ENCODE peak calls at places on chromosomes 4 and X, in six cellular contexts. J is testis, F is neural crest cell, Q is endothelial cell of umbilical vein, O is astrocyte of the cerebellum, N is fibroblast of the aortic adventitia. K is an unnamed sample.

GRCh38 chrX:71147496-71148277 is 3.0 kb downstream of the NLGN3 start:
- DNase-seq in J (no peak), F (no peak), Q (no peak), O (no peak), N (no peak), K (no peak)

GRCh38 chr4:115945026-115945425 is 831.6 kb upstream of the NDST4 start:
- DNase-seq in J (no peak), F (no peak), Q (no peak), O (no peak), N (no peak), K (no peak)

GRCh38 chr4:180134116-180134866 is 2108.9 kb upstream of the TENM3 start:
- DNase-seq in J (peak; percentile 17), F (no peak), Q (no peak), O (no peak), N (no peak), K (no peak)

GRCh38 chrX:36431819-36432218 is 512.3 kb downstream of the CFAP47 start:
- DNase-seq in J (no peak), F (no peak), Q (no peak), O (peak; percentile 38), N (no peak), K (no peak)

GRCh38 chr4:169014581-169014980 is 4.5 kb upstream of the CBR4 start:
- DNase-seq in J (no peak), F (no peak), Q (no peak), O (no peak), N (no peak), K (no peak)

GRCh38 chrX:85024044-85024443 is 20.4 kb downstream of the APOOL start:
- DNase-seq in J (no peak), F (no peak), Q (no peak), O (peak; percentile 18), N (peak; percentile 44), K (no peak)

GRCh38 chr4:4763815-4764202 is 95.7 kb upstream of the MSX1 start:
- DNase-seq in J (no peak), F (no peak), Q (no peak), O (no peak), N (no peak), K (no peak)

GRCh38 chr4:38723726-38724506 is 58.9 kb downstream of the TLR10 start:
- DNase-seq in J (no peak), F (no peak), Q (no peak), O (no peak), N (peak; percentile 46), K (no peak)

GRCh38 chr4:82744284-82744963 is 54.2 kb downstream of the SCD5 start:
- DNase-seq in J (no peak), F (no peak), Q (no peak), O (no peak), N (no peak), K (no peak)

GRCh38 chr4:124705393-124705792 is 7.1 kb downstream of the ANKRD50 start:
- DNase-seq in J (no peak), F (no peak), Q (no peak), O (no peak), N (no peak), K (no peak)

GRCh38 chr4:54016504-54016903 is 47.9 kb downstream of the CHIC2 start:
- DNase-seq in J (no peak), F (no peak), Q (no peak), O (no peak), N (no peak), K (no peak)

GRCh38 chrX:19864736-19865135 is 22.7 kb downstream of the SH3KBP1 start:
- DNase-seq in J (no peak), F (no peak), Q (no peak), O (no peak), N (no peak), K (no peak)

GRCh38 chrX:17597836-17598434 is 139.4 kb upstream of the SCML1 start:
- DNase-seq in J (peak; percentile 86), F (no peak), Q (peak; percentile 63), O (peak; percentile 59), N (peak; percentile 87), K (no peak)

GRCh38 chr4:93605163-93605562 is 223.4 kb upstream of the ATOH1 start:
- DNase-seq in J (no peak), F (no peak), Q (no peak), O (no peak), N (no peak), K (no peak)

GRCh38 chr4:140042634-140043033 is 111.3 kb downstream of the MAML3 start:
- DNase-seq in J (no peak), F (no peak), Q (no peak), O (no peak), N (no peak), K (no peak)

GRCh38 chrX:3428762-3429161 is 82.3 kb upstream of the MXRA5 start:
- DNase-seq in J (no peak), F (no peak), Q (no peak), O (no peak), N (peak; percentile 51), K (no peak)

GRCh38 chr4:140243345-140243753 is 89.4 kb upstream of the MAML3 start:
- DNase-seq in J (no peak), F (no peak), Q (peak; percentile 68), O (no peak), N (no peak), K (no peak)

GRCh38 chr4:108317377-108317776 is 148.6 kb upstream of the LEF1 start:
- DNase-seq in J (no peak), F (no peak), Q (no peak), O (no peak), N (no peak), K (no peak)

GRCh38 chrX:53257670-53258423 is 23.5 kb downstream of the IQSEC2 start:
- DNase-seq in J (no peak), F (no peak), Q (no peak), O (no peak), N (no peak), K (no peak)

GRCh38 chr4:6199344-6199921 is 916 bp downstream of the JAKMIP1 start:
- DNase-seq in J (no peak), F (no peak), Q (no peak), O (no peak), N (no peak), K (no peak)

GRCh38 chr4:123616970-123617392 is 220.4 kb downstream of the SPRY1 start:
- DNase-seq in J (peak; percentile 48), F (peak; percentile 45), Q (peak; percentile 81), O (no peak), N (peak; percentile 44), K (peak; percentile 29)

GRCh38 chr4:16227462-16227868 is 1.2 kb upstream of the TAPT1 start:
- DNase-seq in J (peak; percentile 71), F (no peak), Q (peak; percentile 50), O (no peak), N (peak; percentile 46), K (peak; percentile 21)

GRCh38 chrX:23980063-23980462 is 46.9 kb downstream of the KLHL15 start:
- DNase-seq in J (no peak), F (no peak), Q (no peak), O (no peak), N (no peak), K (no peak)

GRCh38 chrX:49001521-49002090 is 458 bp downstream of the GRIPAP1 start:
- DNase-seq in J (peak; percentile 65), F (peak; percentile 5), Q (peak; percentile 50), O (no peak), N (peak; percentile 38), K (peak; percentile 52)

GRCh38 chr4:87911252-87911774 is 64.2 kb upstream of the SPP1 start:
- DNase-seq in J (no peak), F (no peak), Q (no peak), O (no peak), N (peak; percentile 7), K (no peak)

GRCh38 chr4:16026155-16026761 is 57.6 kb downstream of the PROM1 start:
- DNase-seq in J (peak; percentile 41), F (peak; percentile 25), Q (peak; percentile 76), O (peak; percentile 60), N (peak; percentile 78), K (no peak)

DNA sequence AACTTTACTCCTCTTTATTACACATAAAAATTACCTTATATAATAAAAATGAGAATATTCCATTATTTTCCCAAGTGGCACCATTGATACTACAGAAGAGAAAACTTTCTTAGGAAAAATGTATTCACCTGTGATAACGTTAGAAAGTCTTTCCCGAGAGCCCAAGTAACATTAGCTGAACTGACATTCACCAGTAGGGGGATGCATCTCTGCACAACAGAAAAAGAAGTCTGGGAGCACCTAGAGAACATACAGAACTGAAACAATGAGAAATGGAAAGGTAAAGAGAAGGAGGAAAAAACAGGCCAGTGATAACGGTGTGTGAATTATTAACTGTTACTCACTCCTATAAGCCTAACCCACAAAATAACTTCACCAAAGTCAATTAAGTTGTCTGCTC is 423.3 kb downstream of the CENPC start:
- DNase-seq in J (no peak), F (no peak), Q (peak; percentile 1), O (no peak), N (no peak), K (no peak)
- TF ChIP-seq CTCF in J (peak; percentile 43), F (peak; percentile 62), Q (peak; percentile 14), O (peak; percentile 50), N (peak; percentile 25), K (no peak)

DNA sequence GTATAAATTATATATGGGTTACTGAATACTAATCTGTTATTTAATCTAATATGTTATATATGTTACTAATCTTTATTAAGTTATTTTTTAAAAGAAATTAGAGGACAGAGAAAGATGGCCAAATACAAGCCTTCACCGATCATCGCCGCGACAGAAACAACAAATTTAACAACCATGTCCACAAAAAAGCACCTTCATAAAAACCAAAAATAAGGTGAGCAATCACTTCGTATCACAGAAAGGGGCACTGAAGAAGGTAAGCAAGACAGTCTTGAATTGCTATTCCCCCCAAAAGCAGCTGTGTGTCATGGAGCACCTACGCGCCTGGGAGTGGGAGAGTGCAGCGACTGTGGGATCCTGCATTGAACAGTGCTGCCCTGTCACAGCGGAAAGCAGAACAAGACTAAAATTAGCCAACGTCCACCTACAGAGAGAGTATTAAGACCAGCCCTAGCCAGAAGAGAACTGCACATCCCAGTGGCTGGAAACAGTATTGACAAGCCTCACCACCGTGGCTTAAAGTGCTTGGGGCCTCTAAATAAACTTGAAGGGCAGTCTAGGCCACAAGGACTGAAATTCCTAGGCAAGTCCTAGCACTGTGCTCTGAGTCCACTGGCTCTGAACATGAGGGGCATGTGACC is 38.5 kb downstream of the LRBA start:
- DNase-seq in J (no peak), F (no peak), Q (no peak), O (no peak), N (no peak), K (no peak)
- TF ChIP-seq CTCF in J (no peak), F (no peak), Q (no peak), O (peak; percentile 5), N (no peak), K (no peak)

GRCh38 chr4:73922766-73923630 is 53.8 kb downstream of the CXCL1 start:
- DNase-seq in J (no peak), F (no peak), Q (peak; percentile 76), O (peak; percentile 55), N (peak; percentile 85), K (no peak)
- TF ChIP-seq CTCF in J (peak; percentile 11), F (peak; percentile 31), Q (peak; percentile 9), O (peak; percentile 26), N (peak; percentile 49), K (no peak)

GRCh38 chr4:77956917-77957316 is 94.3 kb downstream of the MRPL1 start:
- DNase-seq in J (no peak), F (no peak), Q (no peak), O (no peak), N (no peak), K (no peak)

GRCh38 chr4:77958897-77959296 is 96.3 kb downstream of the MRPL1 start:
- DNase-seq in J (no peak), F (no peak), Q (no peak), O (no peak), N (no peak), K (no peak)

GRCh38 chr4:77950204-77950603 is 87.6 kb downstream of the MRPL1 start:
- DNase-seq in J (no peak), F (no peak), Q (no peak), O (no peak), N (no peak), K (no peak)

GRCh38 chr4:77952399-77952974 is 89.9 kb downstream of the MRPL1 start:
- DNase-seq in J (no peak), F (no peak), Q (no peak), O (no peak), N (no peak), K (no peak)

GRCh38 chr4:77954690-77955089 is 92.1 kb downstream of the MRPL1 start:
- DNase-seq in J (no peak), F (no peak), Q (no peak), O (no peak), N (no peak), K (no peak)
- TF ChIP-seq CTCF in J (no peak), F (no peak), Q (no peak), O (no peak), N (no peak), K (no peak)